ENCODE peak calls at places on chromosomes 5 and 9, in nine cellular contexts. H, V, B, Z, E, X, T, U and Y are unnamed samples.
A peak's percentile ranks its signal among the peaks of the same experiment; 100 is the strongest.

GRCh38 chr9:16039988-16040761 is 487.3 kb downstream of the CCDC171 start:
- DNase-seq in H (no peak), V (peak; percentile 80), B (no peak), Z (no peak), E (no peak), X (no peak), T (no peak), U (no peak), Y (no peak)

GRCh38 chr9:114899461-114899860 is 30.9 kb downstream of the TNFSF8 start:
- DNase-seq in H (no peak), V (peak; percentile 47), B (no peak), Z (no peak), E (no peak), X (no peak), T (peak; percentile 70), U (no peak), Y (no peak)

GRCh38 chr5:44294492-44294891 is 94.7 kb downstream of the FGF10 start:
- DNase-seq in H (no peak), V (peak; percentile 0), B (no peak), Z (no peak), E (no peak), X (no peak), T (no peak), U (no peak), Y (no peak)

GRCh38 chr9:20997503-20998076 is 33.9 kb downstream of the HACD4 start:
- DNase-seq in H (no peak), V (no peak), B (no peak), Z (no peak), E (no peak), X (no peak), T (no peak), U (no peak), Y (no peak)

GRCh38 chr9:4929917-4930316 is 55.2 kb upstream of the JAK2 start:
- DNase-seq in H (no peak), V (peak; percentile 11), B (no peak), Z (no peak), E (no peak), X (no peak), T (no peak), U (no peak), Y (no peak)

GRCh38 chr5:79130781-79131180 is 19.2 kb downstream of the BHMT start:
- DNase-seq in H (no peak), V (no peak), B (no peak), Z (no peak), E (no peak), X (no peak), T (no peak), U (no peak), Y (no peak)

GRCh38 chr5:759111-759741 is 25.3 kb downstream of the ZDHHC11B start:
- DNase-seq in H (no peak), V (peak; percentile 20), B (no peak), Z (peak; percentile 12), E (peak; percentile 84), X (peak; percentile 87), T (peak; percentile 99), U (peak; percentile 25), Y (peak; percentile 27)

GRCh38 chr9:4667681-4668080 is 1.4 kb upstream of the SPATA6L start:
- DNase-seq in H (no peak), V (no peak), B (no peak), Z (no peak), E (no peak), X (no peak), T (no peak), U (peak; percentile 67), Y (no peak)

GRCh38 chr5:19625562-19625961 is 362.4 kb downstream of the CDH18 start:
- DNase-seq in H (no peak), V (no peak), B (no peak), Z (no peak), E (no peak), X (no peak), T (no peak), U (no peak), Y (no peak)

GRCh38 chr9:83582026-83582425 is 40.9 kb upstream of the IDNK start:
- DNase-seq in H (no peak), V (peak; percentile 46), B (no peak), Z (no peak), E (no peak), X (no peak), T (no peak), U (no peak), Y (no peak)

GRCh38 chr9:134735441-134736175 is 94.0 kb downstream of the COL5A1 start:
- DNase-seq in H (no peak), V (no peak), B (no peak), Z (no peak), E (no peak), X (no peak), T (no peak), U (no peak), Y (no peak)

GRCh38 chr5:179439181-179439990 is 94.1 kb upstream of the ADAMTS2 start:
- DNase-seq in H (no peak), V (no peak), B (no peak), Z (no peak), E (no peak), X (peak; percentile 69), T (no peak), U (no peak), Y (no peak)

GRCh38 chr5:180494510-180495181 is 467 bp downstream of the CNOT6 start:
- DNase-seq in H (no peak), V (peak; percentile 27), B (peak; percentile 31), Z (peak; percentile 3), E (no peak), X (peak; percentile 87), T (peak; percentile 4), U (no peak), Y (peak; percentile 79)